ENCODE peak calls at places on chromosomes 13 and 19, in eight cellular contexts. Q, R, Z, K, X, P, M and O are unnamed samples.

GRCh38 chr19:12865746-12866415 is 15.4 kb downstream of the DNASE2 start:
- DNase-seq in Q (no peak), R (no peak), Z (no peak), K (no peak), X (no peak), P (no peak), M (no peak), O (no peak)

GRCh38 chr19:19068659-19069509 is 5.1 kb downstream of the SLC25A42 start:
- DNase-seq in Q (no peak), R (no peak), Z (no peak), K (peak), X (no peak), P (no peak), M (no peak), O (no peak)

GRCh38 chr19:15173746-15174404 is 26.9 kb downstream of the NOTCH3 start:
- DNase-seq in Q (no peak), R (no peak), Z (no peak), K (no peak), X (no peak), P (no peak), M (no peak), O (no peak)

GRCh38 chr13:36518707-36519106 is 86.4 kb downstream of the CCNA1 start:
- DNase-seq in Q (no peak), R (no peak), Z (no peak), K (no peak), X (no peak), P (no peak), M (no peak), O (no peak)

GRCh38 chr13:97344250-97345175 is 89.5 kb upstream of the RAP2A start:
- DNase-seq in Q (no peak), R (peak), Z (peak), K (peak), X (peak), P (peak), M (peak), O (no peak)

GRCh38 chr13:33487575-33488243 is 202.2 kb upstream of the STARD13 start:
- DNase-seq in Q (no peak), R (no peak), Z (no peak), K (no peak), X (no peak), P (peak), M (no peak), O (no peak)

GRCh38 chr13:27708325-27708724 is 84.0 kb upstream of the GSX1 start:
- DNase-seq in Q (no peak), R (no peak), Z (no peak), K (no peak), X (no peak), P (no peak), M (no peak), O (no peak)

GRCh38 chr13:102333320-102334181 is 68.3 kb downstream of the FGF14 start:
- DNase-seq in Q (no peak), R (no peak), Z (no peak), K (no peak), X (no peak), P (no peak), M (no peak), O (no peak)

GRCh38 chr19:17753976-17754375 is 2.7 kb downstream of the FCHO1 start:
- DNase-seq in Q (no peak), R (no peak), Z (no peak), K (no peak), X (no peak), P (no peak), M (no peak), O (no peak)

GRCh38 chr19:40144947-40145748 is 46.1 kb upstream of the MAP3K10 start:
- DNase-seq in Q (no peak), R (no peak), Z (no peak), K (no peak), X (no peak), P (no peak), M (no peak), O (no peak)

GRCh38 chr19:47158367-47158791 is 27.7 kb downstream of the SAE1 start:
- DNase-seq in Q (no peak), R (peak), Z (no peak), K (no peak), X (no peak), P (no peak), M (no peak), O (no peak)

GRCh38 chr13:98706446-98707110 is 45.9 kb downstream of the SLC15A1 start:
- DNase-seq in Q (no peak), R (no peak), Z (no peak), K (no peak), X (no peak), P (no peak), M (no peak), O (no peak)

GRCh38 chr19:2740314-2740656 is 468 bp upstream of the SLC39A3 start:
- DNase-seq in Q (no peak), R (no peak), Z (no peak), K (no peak), X (no peak), P (no peak), M (no peak), O (no peak)

GRCh38 chr13:20882206-20882605 is 20.3 kb downstream of the XPO4 start:
- DNase-seq in Q (no peak), R (no peak), Z (no peak), K (no peak), X (no peak), P (peak), M (no peak), O (no peak)

GRCh38 chr13:23378009-23378632 is 55.4 kb downstream of the SACS start:
- DNase-seq in Q (no peak), R (peak), Z (peak), K (peak), X (no peak), P (no peak), M (peak), O (no peak)

GRCh38 chr13:71758823-71759222 is 108.2 kb downstream of the DACH1 start:
- DNase-seq in Q (no peak), R (no peak), Z (no peak), K (no peak), X (no peak), P (no peak), M (no peak), O (no peak)

GRCh38 chr19:3975144-3975543 is 4.2 kb upstream of the DAPK3 start:
- DNase-seq in Q (no peak), R (peak), Z (no peak), K (peak), X (no peak), P (no peak), M (no peak), O (no peak)

GRCh38 chr19:42420055-42420544 is 7.1 kb downstream of the LIPE start:
- DNase-seq in Q (no peak), R (peak), Z (peak), K (peak), X (no peak), P (peak), M (peak), O (peak)

GRCh38 chr13:110323172-110323851 is 16.2 kb downstream of the COL4A2 start:
- DNase-seq in Q (no peak), R (no peak), Z (no peak), K (no peak), X (peak), P (no peak), M (no peak), O (no peak)

GRCh38 chr13:106140476-106140875 is 395.0 kb downstream of the EFNB2 start:
- DNase-seq in Q (no peak), R (no peak), Z (no peak), K (no peak), X (no peak), P (no peak), M (no peak), O (no peak)

GRCh38 chr13:37442996-37443395 is 155.6 kb downstream of the POSTN start:
- DNase-seq in Q (no peak), R (no peak), Z (no peak), K (no peak), X (no peak), P (no peak), M (no peak), O (no peak)

GRCh38 chr13:40794414-40795368 is 5.3 kb downstream of the SLC25A15 start:
- DNase-seq in Q (no peak), R (no peak), Z (no peak), K (no peak), X (no peak), P (no peak), M (no peak), O (no peak)

GRCh38 chr19:47095707-47096704 is 17.6 kb downstream of the ZC3H4 start:
- DNase-seq in Q (no peak), R (peak), Z (no peak), K (no peak), X (no peak), P (peak), M (no peak), O (no peak)

GRCh38 chr13:51292000-51292550 is 47.4 kb upstream of the SERPINE3 start:
- DNase-seq in Q (no peak), R (no peak), Z (no peak), K (no peak), X (no peak), P (no peak), M (no peak), O (no peak)

GRCh38 chr13:43390101-43390500 is 366.7 kb downstream of the DNAJC15 start:
- DNase-seq in Q (no peak), R (no peak), Z (no peak), K (no peak), X (no peak), P (no peak), M (no peak), O (no peak)

GRCh38 chr13:27641711-27642502 is 20.2 kb downstream of the POLR1D start:
- DNase-seq in Q (no peak), R (no peak), Z (no peak), K (no peak), X (no peak), P (peak), M (no peak), O (no peak)

GRCh38 chr13:62360609-62361008 is 945.0 kb upstream of the PCDH20 start:
- DNase-seq in Q (no peak), R (no peak), Z (no peak), K (no peak), X (no peak), P (no peak), M (no peak), O (no peak)

GRCh38 chr13:24995225-24995804 is 100.6 kb upstream of the PABPC3 start:
- DNase-seq in Q (peak), R (peak), Z (peak), K (peak), X (no peak), P (peak), M (peak), O (peak)

GRCh38 chr13:24865158-24865557 is 101.2 kb downstream of the RNF17 start:
- DNase-seq in Q (no peak), R (no peak), Z (no peak), K (peak), X (no peak), P (no peak), M (no peak), O (no peak)

GRCh38 chr13:111153977-111154332 is 38.8 kb downstream of the ARHGEF7 start:
- DNase-seq in Q (no peak), R (no peak), Z (peak), K (no peak), X (peak), P (peak), M (peak), O (peak)

GRCh38 chr19:13228561-13228960 is 78.3 kb downstream of the IER2 start:
- DNase-seq in Q (no peak), R (no peak), Z (no peak), K (no peak), X (no peak), P (peak), M (no peak), O (no peak)

GRCh38 chr13:63198076-63198475 is 1782.4 kb upstream of the PCDH20 start:
- DNase-seq in Q (no peak), R (no peak), Z (no peak), K (no peak), X (no peak), P (no peak), M (no peak), O (no peak)